ENCODE peak calls at places on chromosomes 6 and 20, in eight cellular contexts. A is mammary epithelial cell; O is CD4-positive, alpha-beta memory T cell; L is CD8-positive, alpha-beta T cell; R is K562; S is right lobe of liver; V is WERI-Rb-1; C is GM23248. H is an unnamed sample.

GRCh38 chr6:28296520-28297060 is 15.2 kb downstream of the PGBD1 start:
- DNase-seq in L (no peak), C (no peak), R (no peak), O (no peak), A (peak), V (no peak), S (no peak), H (no peak)

GRCh38 chr6:52423971-52424381 is 3.8 kb downstream of the EFHC1 start:
- DNase-seq in S (no peak), L (no peak), O (no peak), R (no peak), V (no peak), A (peak), C (peak), H (peak)

GRCh38 chr6:81262656-81263055 is 489.8 kb downstream of the TENT5A start:
- DNase-seq in A (no peak), V (no peak), C (no peak), O (no peak), S (no peak), R (no peak), L (no peak), H (no peak)

GRCh38 chr6:166419268-166419667 is 36.5 kb upstream of the MPC1 start:
- DNase-seq in L (peak), R (no peak), C (no peak), A (peak), V (no peak), O (peak), S (no peak), H (no peak)

GRCh38 chr6:85764844-85765243 is 122.2 kb upstream of the SYNCRIP start:
- DNase-seq in A (no peak), S (no peak), R (no peak), C (no peak), V (no peak), L (no peak), O (no peak), H (no peak)

GRCh38 chr6:165721349-165721748 is 58.3 kb upstream of the PDE10A start:
- DNase-seq in V (no peak), S (no peak), O (no peak), L (no peak), A (no peak), C (no peak), R (no peak), H (no peak)

GRCh38 chr20:51608060-51608459 is 65.5 kb upstream of the NFATC2 start:
- DNase-seq in A (no peak), C (no peak), S (no peak), L (no peak), R (no peak), O (no peak), V (no peak), H (no peak)

GRCh38 chr6:108260126-108260808 is 573 bp downstream of the SNX3 start:
- DNase-seq in A (peak), L (peak), R (peak), O (peak), C (peak), V (no peak), S (no peak), H (peak)

GRCh38 chr6:150195996-150196417 is 53.2 kb downstream of the PPP1R14C start:
- DNase-seq in V (no peak), R (no peak), L (no peak), A (no peak), C (peak), O (no peak), S (no peak), H (peak)

GRCh38 chr6:25635886-25636317 is 16.1 kb upstream of the SCGN start:
- DNase-seq in S (no peak), C (no peak), O (no peak), R (no peak), L (no peak), V (peak), A (no peak), H (no peak)

GRCh38 chr6:52735071-52735470 is 28.2 kb downstream of the GSTA2 start:
- DNase-seq in R (no peak), A (no peak), S (peak), L (no peak), O (no peak), V (no peak), C (no peak), H (no peak)

GRCh38 chr6:129269891-129270290 is 387.0 kb downstream of the LAMA2 start:
- DNase-seq in L (no peak), O (no peak), R (no peak), A (no peak), S (no peak), C (no peak), V (no peak), H (no peak)

GRCh38 chr20:18224968-18225568 is 63.3 kb upstream of the ZNF133 start:
- DNase-seq in V (no peak), O (no peak), R (no peak), A (peak), S (no peak), C (peak), L (no peak), H (peak)

GRCh38 chr20:10568032-10568431 is 105.8 kb downstream of the JAG1 start:
- DNase-seq in C (no peak), A (no peak), S (no peak), V (no peak), L (no peak), O (peak), R (no peak), H (no peak)

GRCh38 chr6:130203370-130203769 is 19.4 kb downstream of the SAMD3 start:
- DNase-seq in V (no peak), A (no peak), O (no peak), R (no peak), C (no peak), L (no peak), S (no peak), H (no peak)

GRCh38 chr6:165659945-165660862 is 2.8 kb downstream of the PDE10A start:
- DNase-seq in C (peak), A (no peak), S (no peak), R (no peak), O (no peak), V (no peak), L (no peak), H (peak)

GRCh38 chr6:112253505-112253841 is 894 bp downstream of the LAMA4 start:
- DNase-seq in V (no peak), C (peak), A (no peak), R (no peak), L (no peak), S (no peak), O (peak), H (peak)

GRCh38 chr6:150830409-150831165 is 34.9 kb upstream of the MTHFD1L start:
- DNase-seq in A (no peak), O (no peak), S (no peak), R (no peak), L (no peak), C (peak), V (no peak), H (no peak)

GRCh38 chr6:22830463-22830862 is 261.1 kb downstream of the HDGFL1 start:
- DNase-seq in A (peak), C (no peak), R (no peak), L (no peak), V (no peak), O (no peak), S (no peak), H (no peak)

GRCh38 chr6:108597601-108598315 is 37.0 kb downstream of the FOXO3 start:
- DNase-seq in S (no peak), R (no peak), V (no peak), O (no peak), C (no peak), A (no peak), L (no peak), H (no peak)

GRCh38 chr20:48738399-48739304 is 89.1 kb downstream of the PREX1 start:
- DNase-seq in O (no peak), L (peak), R (no peak), C (no peak), S (no peak), V (no peak), A (no peak), H (no peak)

GRCh38 chr20:60403105-60403741 is 445.0 kb downstream of the CDH26 start:
- DNase-seq in C (no peak), A (no peak), O (no peak), R (no peak), S (no peak), L (no peak), V (no peak), H (no peak)
- H3K4me3 ChIP-seq in C (no peak), A (no peak), O (no peak), R (no peak), S (no peak), L (no peak), V (no peak), H (no peak)

GRCh38 chr20:24998121-24998520 is 5.6 kb upstream of the APMAP start:
- DNase-seq in A (no peak), R (no peak), S (peak), O (no peak), V (no peak), C (no peak), L (peak), H (no peak)

GRCh38 chr20:24996449-24997195 is 4.1 kb upstream of the APMAP start:
- DNase-seq in V (no peak), O (no peak), A (no peak), S (peak), R (no peak), L (peak), C (no peak), H (no peak)

GRCh38 chr20:24999568-24999967 is 7.0 kb upstream of the APMAP start:
- DNase-seq in A (no peak), C (no peak), O (no peak), S (peak), R (no peak), L (no peak), V (no peak), H (no peak)

GRCh38 chr20:25000268-25000801 is 7.8 kb upstream of the APMAP start:
- DNase-seq in V (no peak), S (peak), R (no peak), C (peak), L (no peak), O (no peak), A (peak), H (no peak)

DNA sequence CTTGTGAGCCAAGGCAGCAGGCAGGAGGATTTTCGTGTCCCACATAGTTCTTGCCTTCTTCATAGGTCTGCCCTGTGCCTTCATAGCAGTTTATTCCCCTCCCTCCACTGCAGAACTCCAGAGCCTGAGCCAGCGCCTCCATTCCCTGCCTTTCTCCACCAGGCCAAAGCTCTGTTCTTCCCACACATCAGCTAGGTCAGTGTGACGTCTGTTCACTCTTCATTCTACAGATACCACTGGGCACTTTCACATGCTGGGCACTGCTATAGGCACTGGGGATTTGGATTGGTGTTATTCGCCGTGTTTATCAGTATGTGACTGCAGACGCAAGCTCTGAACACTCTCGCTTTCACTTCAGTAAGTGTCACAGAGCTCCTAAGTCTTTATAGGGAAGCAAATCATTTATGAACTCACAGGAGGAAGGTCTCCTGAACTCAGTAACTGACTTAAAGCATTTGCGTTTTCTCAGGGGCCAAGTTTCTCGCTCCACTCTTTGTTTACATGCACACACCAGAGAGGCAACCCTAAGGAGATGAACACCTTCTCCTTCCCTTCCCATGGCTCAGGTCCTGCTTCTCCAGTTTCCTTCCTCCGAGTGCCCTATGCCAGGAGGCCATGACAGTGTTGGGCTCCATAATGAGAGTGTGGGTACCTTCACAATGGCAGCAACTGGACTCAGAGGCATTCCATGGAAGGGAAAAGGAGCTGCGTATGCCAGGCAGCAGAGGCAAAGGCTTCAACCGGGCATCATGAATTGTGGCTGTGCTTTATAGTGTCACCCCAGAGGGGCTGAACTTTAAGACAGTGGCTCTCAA is 6.3 kb upstream of the APMAP start:
- DNase-seq in R (no peak), O (no peak), A (no peak), C (peak), V (no peak), S (peak), L (peak), H (peak)
- H3K27ac ChIP-seq in R (no peak), O (no peak), A (no peak), C (no peak), V (no peak), S (no peak), L (no peak), H (no peak)

GRCh38 chr6:1596088-1596852 is 13.4 kb upstream of the FOXC1 start:
- DNase-seq in A (peak), C (peak), R (peak), O (peak), V (peak), L (peak), S (no peak), H (peak)
- H3K4me3 ChIP-seq in A (no peak), C (peak), R (no peak), O (no peak), V (no peak), L (no peak), S (no peak), H (no peak)

GRCh38 chr20:3071610-3072529 is at the start of gene OXT:
- DNase-seq in S (no peak), C (peak), L (peak), R (peak), O (peak), V (no peak), A (no peak), H (peak)
- H3K27ac ChIP-seq in S (no peak), C (no peak), L (peak), R (no peak), O (peak), V (no peak), A (no peak), H (no peak)

GRCh38 chr20:44479643-44480042 is 4.0 kb downstream of the TTPAL start:
- DNase-seq in V (no peak), R (no peak), S (peak), C (no peak), A (no peak), O (no peak), L (no peak), H (no peak)

GRCh38 chr20:44478188-44478587 is 2.5 kb downstream of the TTPAL start:
- DNase-seq in C (no peak), O (no peak), A (no peak), R (no peak), V (no peak), L (no peak), S (peak), H (no peak)

GRCh38 chr20:44475372-44475693 is 341 bp upstream of the TTPAL start:
- DNase-seq in R (no peak), O (no peak), S (no peak), A (no peak), C (no peak), L (no peak), V (no peak), H (no peak)

GRCh38 chr20:44475694-44476560 is at the start of gene TTPAL:
- DNase-seq in L (peak), A (peak), R (peak), C (peak), O (peak), S (peak), V (peak), H (peak)

DNA sequence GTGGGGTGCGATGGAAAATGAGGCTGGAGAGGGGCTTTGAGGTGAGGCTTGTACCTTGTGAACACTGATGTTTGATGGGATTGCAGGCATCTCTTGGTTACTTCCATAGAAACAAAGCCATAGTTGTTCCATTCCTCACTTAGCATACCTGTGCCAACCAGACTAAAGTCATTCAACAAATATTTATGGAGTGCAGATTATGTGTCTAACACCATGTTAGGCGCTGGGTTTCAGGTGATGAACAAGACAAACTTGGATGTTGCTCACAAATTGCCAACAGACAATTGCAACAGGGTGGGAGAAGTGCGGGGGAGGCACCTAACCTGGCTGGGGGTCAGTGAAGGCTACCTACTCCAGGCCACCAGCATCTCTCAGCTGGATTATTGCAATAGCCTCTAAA is 1.5 kb downstream of the TTPAL start:
- DNase-seq in V (no peak), A (peak), R (no peak), C (peak), L (no peak), S (no peak), O (no peak), H (no peak)
- H3K4me3 ChIP-seq in V (no peak), A (peak), R (no peak), C (peak), L (no peak), S (no peak), O (no peak), H (no peak)

GRCh38 chr20:58649288-58650180 is 1.5 kb upstream of the STX16 start:
- DNase-seq in O (peak), A (no peak), V (no peak), R (no peak), C (no peak), S (peak), L (peak), H (peak)

GRCh38 chr20:58651823-58652605 is 931 bp downstream of the STX16 start:
- DNase-seq in A (peak), C (peak), L (peak), O (peak), S (peak), R (peak), V (no peak), H (peak)

GRCh38 chr20:58651548-58651822 is 402 bp downstream of the STX16 start:
- DNase-seq in C (no peak), O (no peak), S (no peak), R (no peak), L (no peak), A (no peak), V (peak), H (peak)

GRCh38 chr20:58650776-58651547 is at the start of gene STX16:
- DNase-seq in C (peak), V (peak), L (peak), S (peak), R (peak), O (peak), A (peak), H (peak)

DNA sequence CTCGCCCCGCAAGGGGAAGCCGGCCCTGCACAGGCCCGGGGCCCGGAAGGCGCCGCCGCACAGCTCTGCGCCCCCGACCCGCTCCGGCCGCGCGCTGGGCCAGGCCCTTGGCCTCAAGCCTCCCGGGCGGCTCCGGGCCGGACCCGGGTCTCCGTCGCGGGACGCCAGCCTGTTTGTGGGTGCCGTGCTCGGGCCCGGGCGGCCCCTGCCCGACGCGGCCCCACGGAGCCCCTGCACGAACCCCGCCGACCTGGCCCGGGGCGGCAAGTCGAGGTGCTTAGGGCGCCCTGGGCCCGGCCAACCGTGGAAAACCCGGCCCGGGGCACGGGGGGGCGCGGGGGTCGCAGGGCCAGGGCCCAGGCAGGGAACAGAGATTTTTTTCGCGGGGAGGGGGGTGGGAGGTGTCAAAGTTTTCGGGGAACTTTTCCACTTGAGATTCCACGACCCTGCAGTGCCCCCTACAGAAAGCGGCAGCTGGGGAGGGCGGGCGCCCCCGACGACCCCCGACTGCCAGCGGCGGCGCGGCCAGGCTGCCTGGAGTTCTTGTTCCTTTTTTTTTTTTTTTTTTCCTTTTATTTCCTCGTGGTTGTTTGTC is 805 bp upstream of the STX16 start:
- DNase-seq in R (peak), O (peak), L (peak), V (peak), C (peak), S (peak), A (no peak), H (peak)
- H3K27ac ChIP-seq in R (peak), O (peak), L (peak), V (peak), C (peak), S (peak), A (peak), H (no peak)

DNA sequence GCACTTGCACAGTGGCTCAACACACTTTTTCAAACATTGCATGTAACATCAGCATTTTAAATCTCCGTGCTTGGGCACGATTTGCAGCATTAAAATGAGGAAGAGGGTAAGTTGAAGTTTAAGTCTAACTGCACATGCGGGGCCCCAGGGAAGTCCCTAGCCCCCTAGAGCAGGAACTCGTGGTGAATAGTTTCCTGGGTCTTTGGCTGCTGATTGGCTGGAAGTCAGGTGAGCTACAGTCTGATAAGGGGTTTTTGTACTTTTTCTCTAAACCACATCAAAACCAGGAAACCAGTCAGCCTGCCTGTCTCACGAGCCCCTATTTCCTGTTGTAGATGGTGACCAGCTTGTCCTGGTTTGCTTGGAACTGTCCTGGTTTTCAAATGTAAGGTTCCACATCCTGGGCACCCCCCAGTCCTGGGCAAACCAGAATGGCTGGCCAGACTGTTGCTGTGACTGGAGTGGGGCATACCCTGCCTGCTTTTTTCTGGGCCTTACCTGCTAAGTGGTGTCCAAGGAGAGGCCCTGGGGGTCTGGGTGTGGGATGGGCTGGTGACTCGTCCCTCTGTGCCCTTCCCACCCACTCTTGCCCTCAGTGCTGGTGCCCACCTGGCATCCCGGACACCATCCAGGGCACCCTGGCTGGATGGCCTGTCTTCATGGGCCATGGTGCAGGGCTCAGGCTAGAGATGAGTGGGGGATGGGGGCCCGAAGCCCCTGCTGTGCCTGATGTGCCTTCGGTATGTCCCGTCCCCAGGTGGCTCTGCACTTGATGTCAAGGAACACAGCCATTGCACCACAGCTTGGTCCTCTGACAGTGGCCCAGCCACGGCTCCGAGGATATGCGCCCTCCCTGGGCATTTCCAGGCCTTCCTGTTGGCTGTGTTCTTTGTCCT is 31.8 kb downstream of the SUN5 start:
- DNase-seq in R (no peak), O (peak), V (no peak), C (no peak), A (no peak), S (no peak), L (peak), H (no peak)
- H3K4me3 ChIP-seq in R (no peak), O (peak), V (no peak), C (no peak), A (no peak), S (no peak), L (peak), H (no peak)

GRCh38 chr20:21808863-21809664 is 103.6 kb downstream of the PAX1 start:
- DNase-seq in A (no peak), C (no peak), V (peak), O (no peak), L (peak), S (peak), R (peak), H (no peak)

GRCh38 chr20:21809961-21810523 is 104.6 kb downstream of the PAX1 start:
- DNase-seq in C (no peak), L (no peak), S (no peak), V (no peak), A (no peak), R (no peak), O (no peak), H (no peak)

GRCh38 chr20:21808139-21808538 is 102.7 kb downstream of the PAX1 start:
- DNase-seq in R (no peak), C (no peak), S (no peak), A (no peak), V (no peak), L (no peak), O (no peak), H (no peak)

GRCh38 chr20:21812384-21812783 is 106.9 kb downstream of the PAX1 start:
- DNase-seq in A (no peak), L (no peak), O (no peak), R (no peak), S (no peak), C (no peak), V (no peak), H (no peak)
- H3K27ac ChIP-seq in A (no peak), L (no peak), O (no peak), R (no peak), S (no peak), C (no peak), V (no peak), H (no peak)

H was measured in cardiac muscle cell.